ENCODE peak calls at places on chromosomes 16 and 17, in nine cellular contexts. J is HCT116; N is WERI-Rb-1; K is KBM-7; Y is fibroblast of pulmonary artery; D is stimulated activated naive B cell treated with anti-CD40 and anti-IgM and Interleukin-4, amounts not matched to agents 10 μg/mL and 1 μg/mL and 100 μg/mL, for 72 hours; B is kidney glomerular epithelial cell; F is hippocampal formation; V is stromal cell of bone marrow. T is an unnamed sample.

GRCh38 chr16:7014756-7015155 is 317.9 kb upstream of the RBFOX1 start:
- DNase-seq in N (no peak), F (no peak), D (no peak), K (no peak), Y (no peak), J (no peak), B (no peak), V (no peak), T (no peak)

GRCh38 chr17:49106366-49107210 is 26.0 kb upstream of the B4GALNT2 start:
- DNase-seq in B (peak), Y (peak), F (no peak), V (no peak), J (no peak), D (no peak), N (no peak), K (no peak), T (no peak)

GRCh38 chr16:70646260-70647241 is at the start of gene IL34:
- DNase-seq in J (no peak), B (no peak), D (no peak), F (no peak), V (no peak), N (no peak), K (no peak), Y (peak), T (no peak)

GRCh38 chr16:3029499-3030127 is 5.8 kb downstream of the THOC6 start:
- DNase-seq in D (no peak), K (peak), B (no peak), Y (peak), V (no peak), J (no peak), N (no peak), F (no peak), T (no peak)

GRCh38 chr17:50168319-50168718 is 2.5 kb downstream of the SGCA start:
- DNase-seq in V (no peak), F (no peak), Y (no peak), K (no peak), N (no peak), B (no peak), D (no peak), J (no peak), T (no peak)

GRCh38 chr17:1067282-1067956 is 70.5 kb downstream of the TIMM22 start:
- DNase-seq in Y (no peak), F (no peak), D (no peak), K (no peak), V (no peak), J (no peak), N (no peak), B (no peak), T (no peak)

GRCh38 chr17:29219378-29220047 is 27.1 kb upstream of the CRYBA1 start:
- DNase-seq in J (peak), B (peak), Y (peak), F (peak), V (peak), D (peak), N (peak), K (peak), T (no peak)

GRCh38 chr17:77460514-77461046 is 319.8 kb downstream of the SEC14L1 start:
- DNase-seq in J (no peak), V (no peak), N (no peak), B (no peak), Y (no peak), K (peak), D (no peak), F (no peak), T (no peak)

GRCh38 chr17:74297941-74298340 is 23.9 kb downstream of the DNAI2 start:
- DNase-seq in B (no peak), N (no peak), K (no peak), D (no peak), J (no peak), V (no peak), F (no peak), Y (no peak), T (no peak)

GRCh38 chr16:72561-73537 is at the start of gene RHBDF1:
- DNase-seq in K (no peak), J (no peak), D (no peak), B (peak), F (no peak), Y (peak), N (no peak), V (no peak), T (no peak)

GRCh38 chr17:8121531-8122390 is 2.1 kb downstream of the HES7 start:
- DNase-seq in N (peak), Y (peak), B (peak), J (peak), D (peak), F (peak), V (no peak), K (peak), T (peak)

GRCh38 chr16:15425861-15426260 is 8.5 kb upstream of the BMERB1 start:
- DNase-seq in B (no peak), Y (no peak), V (no peak), D (no peak), N (no peak), K (no peak), J (no peak), F (no peak), T (no peak)

GRCh38 chr17:73645050-73645871 is 1.0 kb upstream of the SDK2 start:
- DNase-seq in V (no peak), N (peak), B (no peak), J (no peak), F (peak), K (no peak), Y (peak), D (peak), T (no peak)

GRCh38 chr17:31446195-31446967 is 54.9 kb downstream of the RAB11FIP4 start:
- DNase-seq in K (no peak), D (no peak), Y (peak), J (no peak), F (no peak), N (no peak), B (no peak), V (no peak), T (no peak)

GRCh38 chr17:68602267-68602644 is 1.1 kb upstream of the FAM20A start:
- DNase-seq in N (no peak), Y (no peak), D (no peak), B (no peak), J (no peak), K (no peak), F (no peak), V (no peak), T (no peak)